ENCODE peak calls at places on chromosomes 3 and 15, in four cellular contexts. J is AG08396; W is left colon; E is naive thymus-derived CD8-positive, alpha-beta T cell. S is an unnamed sample.

GRCh38 chr15:56464893-56465520 is at the start of gene MNS1:
- DNase-seq in J (peak), W (peak), E (peak), S (peak)

GRCh38 chr3:37477713-37478487 is 303.5 kb upstream of the LRRFIP2 start:
- DNase-seq in J (no peak), W (no peak), E (no peak), S (no peak)

GRCh38 chr3:16311960-16312451 is 47.0 kb downstream of the OXNAD1 start:
- DNase-seq in J (no peak), W (no peak), E (peak), S (peak)

GRCh38 chr3:41076399-41076798 is 122.9 kb upstream of the CTNNB1 start:
- DNase-seq in J (no peak), W (no peak), E (no peak), S (no peak)

GRCh38 chr15:50685976-50686467 is 575 bp downstream of the TRPM7 start:
- DNase-seq in J (peak), W (peak), E (peak), S (peak)

GRCh38 chr3:165463546-165463945 is 267.4 kb upstream of the SLITRK3 start:
- DNase-seq in J (no peak), W (no peak), E (no peak), S (no peak)

GRCh38 chr15:47820047-47820779 is 102.9 kb downstream of the SEMA6D start:
- DNase-seq in J (no peak), W (no peak), E (no peak), S (no peak)

GRCh38 chr15:66287461-66288055 is 5.8 kb upstream of the DIS3L start:
- DNase-seq in J (peak), W (no peak), E (no peak), S (no peak)

GRCh38 chr15:83436513-83437158 is 10.5 kb upstream of the SH3GL3 start:
- DNase-seq in J (peak), W (no peak), E (no peak), S (no peak)

GRCh38 chr3:117610156-117610555 is 900.6 kb downstream of the TUSC7 start:
- DNase-seq in J (no peak), W (no peak), E (no peak), S (no peak)

GRCh38 chr3:48268381-48268935 is 27.6 kb downstream of the ZNF589 start:
- DNase-seq in J (no peak), W (peak), E (peak), S (peak)

GRCh38 chr3:193031909-193032308 is 114.3 kb upstream of the MB21D2 start:
- DNase-seq in J (no peak), W (no peak), E (no peak), S (no peak)

GRCh38 chr3:11140054-11140712 is 14.1 kb upstream of the HRH1 start:
- DNase-seq in J (no peak), W (peak), E (no peak), S (no peak)

GRCh38 chr15:100686021-100686724 is 83.8 kb downstream of the ASB7 start:
- DNase-seq in J (peak), W (no peak), E (no peak), S (no peak)

GRCh38 chr15:40133544-40133943 is 24.9 kb upstream of the BMF start:
- DNase-seq in J (no peak), W (no peak), E (no peak), S (no peak)

GRCh38 chr3:73364517-73364916 is 260.2 kb downstream of the PDZRN3 start:
- DNase-seq in J (no peak), W (no peak), E (no peak), S (no peak)

GRCh38 chr3:146110156-146110555 is 50.8 kb downstream of the PLOD2 start:
- DNase-seq in J (no peak), W (no peak), E (no peak), S (no peak)

S was measured in CD8-positive, alpha-beta memory T cell.